ENCODE peak calls at places on chromosomes 11 and 22, in seven cellular contexts. P is psoas muscle; Z is CD4-positive, CD25-positive, alpha-beta regulatory T cell; D is brain microvascular endothelial cell; R is upper lobe of right lung; Y is thoracic aorta; B is CD8-positive, alpha-beta T cell. M is an unnamed sample.

GRCh38 chr11:117931971-117932370 is 2.8 kb upstream of the TMPRSS13 start:
- DNase-seq in B (no peak), P (no peak), D (no peak), R (no peak), Y (no peak), Z (no peak), M (no peak)

GRCh38 chr11:130897262-130898182 is 18.8 kb downstream of the SNX19 start:
- DNase-seq in D (peak), B (no peak), Y (peak), P (peak), R (peak), Z (no peak), M (no peak)

GRCh38 chr11:46659908-46660307 is 40.5 kb downstream of the ARHGAP1 start:
- DNase-seq in D (peak), P (peak), Z (no peak), R (no peak), B (no peak), Y (no peak), M (no peak)

GRCh38 chr11:114180301-114181055 is 115.7 kb upstream of the NNMT start:
- DNase-seq in Y (no peak), R (peak), D (no peak), P (peak), B (no peak), Z (peak), M (no peak)

GRCh38 chr22:39622881-39623367 is 52.4 kb downstream of the CACNA1I start:
- DNase-seq in D (peak), Z (peak), P (peak), R (peak), B (peak), Y (no peak), M (peak)

GRCh38 chr11:55634813-55635212 is at the start of gene OR4P4:
- DNase-seq in P (no peak), B (no peak), Y (no peak), R (no peak), D (no peak), Z (no peak), M (no peak)

GRCh38 chr11:72079776-72080325 is 491 bp downstream of the NUMA1 start:
- DNase-seq in D (no peak), Y (no peak), Z (no peak), B (no peak), R (no peak), P (no peak), M (no peak)

GRCh38 chr22:49204599-49205214 is 623.0 kb downstream of the BRD1 start:
- DNase-seq in R (peak), D (no peak), Y (no peak), Z (no peak), P (no peak), B (no peak), M (peak)

GRCh38 chr22:19851291-19852176 is 3.1 kb downstream of the GNB1L start:
- DNase-seq in B (no peak), Z (no peak), R (peak), D (no peak), P (no peak), Y (no peak), M (no peak)

GRCh38 chr11:61071880-61072279 is 30.4 kb upstream of the CD5 start:
- DNase-seq in P (no peak), Z (no peak), B (no peak), Y (no peak), D (no peak), R (no peak), M (no peak)

GRCh38 chr11:48169706-48170105 is 46.9 kb upstream of the OR4B1 start:
- DNase-seq in R (no peak), B (no peak), Y (no peak), P (no peak), D (peak), Z (no peak), M (no peak)

GRCh38 chr11:46808804-46809431 is 37.2 kb downstream of the CKAP5 start:
- DNase-seq in Y (no peak), Z (peak), R (no peak), P (no peak), D (peak), B (no peak), M (no peak)

GRCh38 chr11:74070713-74071506 is 62.0 kb upstream of the UCP3 start:
- DNase-seq in R (no peak), B (no peak), Z (no peak), P (no peak), D (no peak), Y (no peak), M (no peak)

GRCh38 chr22:17159504-17159951 is 451 bp upstream of the HDHD5 start:
- DNase-seq in D (peak), P (peak), Y (peak), R (peak), B (peak), Z (peak), M (peak)

GRCh38 chr22:41909290-41910049 is 5.4 kb downstream of the SHISA8 start:
- DNase-seq in R (no peak), Z (no peak), Y (no peak), P (no peak), D (no peak), B (no peak), M (no peak)

GRCh38 chr22:41910050-41910598 is 4.8 kb downstream of the SHISA8 start:
- DNase-seq in B (no peak), P (no peak), D (no peak), Y (no peak), Z (no peak), R (no peak), M (no peak)

GRCh38 chr22:41912338-41913039 is 2.4 kb downstream of the SHISA8 start:
- DNase-seq in B (no peak), Y (no peak), Z (no peak), R (no peak), P (no peak), D (no peak), M (no peak)

GRCh38 chr22:41911292-41911611 is 3.6 kb downstream of the SHISA8 start:
- DNase-seq in Z (no peak), B (no peak), D (no peak), R (no peak), P (no peak), Y (no peak), M (no peak)

DNA sequence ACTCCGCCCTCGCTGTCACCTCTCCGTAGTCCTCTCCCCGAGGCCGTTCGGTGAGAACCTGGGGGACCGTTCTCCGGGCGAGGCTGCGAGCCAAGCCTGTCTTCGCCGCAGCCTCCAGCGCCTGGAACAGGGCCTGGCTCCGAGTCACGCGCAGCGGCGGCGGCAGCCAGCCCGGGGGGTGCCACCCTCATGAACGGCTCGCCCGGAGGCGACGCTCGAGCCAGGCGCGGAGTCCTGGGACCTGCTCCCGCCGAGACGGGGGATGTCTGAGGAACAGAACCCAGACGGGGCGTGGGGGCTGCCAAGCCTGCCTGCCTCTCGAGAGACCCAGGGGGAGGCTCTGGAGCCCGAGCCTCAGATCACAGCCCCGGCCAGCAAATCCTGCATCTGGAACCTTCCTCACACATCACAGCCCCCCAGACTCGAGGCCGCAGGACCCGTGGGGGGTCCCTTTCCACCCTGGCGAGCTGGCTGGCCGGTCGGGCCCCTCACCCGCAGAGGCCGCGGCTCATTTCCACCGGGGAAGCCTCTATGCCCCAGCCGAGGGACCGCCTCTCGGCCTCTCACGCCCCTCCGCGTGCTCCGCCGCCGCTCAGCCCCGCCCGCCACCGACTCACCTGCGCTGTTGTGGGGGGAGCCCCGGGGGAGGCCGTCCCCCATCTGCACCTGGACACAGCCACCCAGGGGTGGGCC is 4.1 kb downstream of the SHISA8 start:
- DNase-seq in Y (no peak), B (no peak), P (no peak), R (no peak), Z (peak), D (no peak), M (peak)
- H3K4me3 ChIP-seq in Y (peak), B (peak), P (peak), R (peak), Z (no peak), D (no peak), M (peak)

GRCh38 chr11:315516-315994 is 1.7 kb downstream of the IFITM1 start:
- DNase-seq in R (no peak), B (no peak), D (no peak), Z (no peak), Y (no peak), P (no peak), M (no peak)
- H3K27ac ChIP-seq in R (peak), B (peak), D (no peak), Z (peak), Y (no peak), P (peak), M (peak)

GRCh38 chr22:38335077-38335476 is 17.8 kb upstream of the CSNK1E start:
- DNase-seq in R (no peak), B (no peak), Y (no peak), D (no peak), P (no peak), Z (no peak), M (no peak)
- H3K4me3 ChIP-seq in R (no peak), B (no peak), Y (no peak), D (no peak), P (no peak), Z (no peak), M (no peak)

GRCh38 chr11:68459886-68460740 is 439 bp upstream of the PPP6R3 start:
- DNase-seq in D (peak), P (peak), Z (peak), B (peak), R (peak), Y (peak), M (peak)
- H3K27ac ChIP-seq in D (peak), P (peak), Z (peak), B (peak), R (peak), Y (peak), M (peak)

GRCh38 chr11:789951-790350 is at the start of gene CEND1:
- DNase-seq in R (no peak), Z (peak), Y (no peak), B (no peak), D (no peak), P (peak), M (peak)
- H3K4me3 ChIP-seq in R (no peak), Z (no peak), Y (no peak), B (no peak), D (peak), P (no peak), M (peak)

GRCh38 chr11:119352857-119353260 is 6.4 kb upstream of the MFRP start:
- DNase-seq in P (no peak), Z (no peak), B (no peak), R (no peak), Y (no peak), D (no peak), M (no peak)

GRCh38 chr11:119359365-119360229 is 13.1 kb upstream of the MFRP start:
- DNase-seq in B (no peak), Y (no peak), R (no peak), P (no peak), D (no peak), Z (peak), M (no peak)

GRCh38 chr11:119355091-119355843 is 8.8 kb upstream of the MFRP start:
- DNase-seq in B (no peak), D (no peak), P (no peak), Z (no peak), Y (no peak), R (no peak), M (no peak)

GRCh38 chr11:119357069-119357468 is 10.6 kb upstream of the MFRP start:
- DNase-seq in P (no peak), Y (no peak), Z (no peak), R (no peak), D (no peak), B (no peak), M (no peak)

DNA sequence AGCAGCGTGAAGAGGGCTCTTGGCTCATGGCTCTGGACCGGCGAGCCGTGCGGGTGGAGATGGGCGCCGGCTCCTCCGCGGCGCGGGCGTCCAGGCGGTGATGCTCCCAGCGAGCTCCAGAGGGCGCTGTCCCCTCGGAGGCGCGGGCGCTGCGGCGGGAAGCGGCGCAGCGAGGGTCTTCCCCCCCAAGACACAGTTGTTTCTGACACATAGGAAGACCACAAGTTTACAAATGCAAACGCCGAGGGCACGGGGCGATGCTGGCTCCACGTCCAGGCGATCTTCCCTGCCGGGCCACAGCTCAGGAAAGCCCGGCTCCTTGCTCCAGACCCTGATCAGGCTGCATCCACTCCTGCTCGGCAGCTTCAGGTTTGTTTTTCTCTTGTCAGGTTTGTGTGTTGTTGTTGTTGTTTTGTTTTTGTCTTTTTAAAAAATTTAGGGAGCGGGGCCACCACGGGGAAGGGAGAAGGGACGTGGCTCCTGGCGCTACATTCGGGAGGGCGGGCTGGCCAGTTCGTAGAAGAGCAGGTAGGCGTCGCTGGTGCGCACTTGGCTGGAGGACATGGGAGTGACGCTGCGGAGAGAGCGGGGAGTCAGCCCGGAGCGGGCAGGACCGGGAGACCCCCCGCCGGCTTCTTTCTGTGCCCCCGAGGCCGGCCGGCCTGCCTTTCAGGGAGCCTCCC is 10.0 kb upstream of the MFRP start:
- DNase-seq in B (peak), R (peak), P (peak), D (peak), Z (peak), Y (no peak), M (peak)
- H3K27ac ChIP-seq in B (no peak), R (peak), P (peak), D (no peak), Z (no peak), Y (no peak), M (peak)